ENCODE peak calls at places on chromosomes 16 and 17, in nine cellular contexts. U is colonic mucosa; J is foreskin fibroblast; Y is left ventricle myocardium inferior; S is heart left ventricle; R is T-helper 9 cell; X is NCI-H1417 treated with DMSO at 0.1 percent for 48 hours; Z is stimulated activated CD8-positive, alpha-beta memory T cell treated with anti-CD3 and anti-CD28 coated beads, Interleukin-4, amount 100 ng/mL, for 1 hour; K is naive thymus-derived CD4-positive, alpha-beta T cell. A is an unnamed sample.

GRCh38 chr17:7745748-7746470 is 28.4 kb downstream of the DNAH2 start:
- DNase-seq in S (no peak), U (no peak), R (no peak), Z (no peak), X (no peak), Y (no peak), J (peak), K (no peak), A (no peak)

GRCh38 chr16:54176376-54176901 is 110.1 kb downstream of the IRX3 start:
- DNase-seq in J (peak), S (no peak), U (no peak), Y (no peak), X (no peak), K (no peak), Z (no peak), R (no peak), A (no peak)

GRCh38 chr17:20852541-20853370 is 190.1 kb downstream of the USP22 start:
- DNase-seq in R (no peak), X (no peak), J (no peak), S (peak), Z (no peak), Y (peak), K (no peak), U (no peak), A (no peak)

GRCh38 chr17:62761884-62762283 is 46.2 kb downstream of the MARCHF10 start:
- DNase-seq in K (no peak), Y (no peak), J (no peak), X (peak), Z (no peak), S (no peak), U (no peak), R (no peak), A (no peak)

GRCh38 chr17:40548982-40549680 is 16.1 kb downstream of the CCR7 start:
- DNase-seq in U (peak), R (no peak), Y (no peak), Z (no peak), S (no peak), K (peak), J (peak), X (no peak), A (peak)

GRCh38 chr16:24322106-24322505 is 66.0 kb downstream of the CACNG3 start:
- DNase-seq in J (no peak), S (no peak), U (no peak), X (no peak), Z (no peak), Y (no peak), K (no peak), R (no peak), A (no peak)

GRCh38 chr17:44760474-44761308 is 1.9 kb downstream of the ADAM11 start:
- DNase-seq in K (no peak), Y (no peak), U (no peak), X (no peak), R (no peak), J (no peak), Z (no peak), S (no peak), A (no peak)

GRCh38 chr16:54280751-54281150 is 5.8 kb downstream of the IRX3 start:
- DNase-seq in X (no peak), Z (no peak), Y (no peak), S (no peak), R (no peak), U (no peak), K (no peak), J (no peak), A (no peak)

GRCh38 chr16:88540346-88540977 is 29.7 kb upstream of the ZC3H18 start:
- DNase-seq in Y (no peak), X (no peak), J (no peak), U (no peak), R (no peak), S (no peak), Z (no peak), K (no peak), A (no peak)

GRCh38 chr17:66906321-66907278 is 57.9 kb upstream of the CACNG4 start:
- DNase-seq in S (peak), Z (no peak), K (peak), J (peak), R (peak), X (peak), Y (peak), U (peak), A (peak)

GRCh38 chr17:73510981-73511442 is 133.2 kb downstream of the SDK2 start:
- DNase-seq in R (no peak), J (no peak), Z (no peak), S (no peak), K (no peak), U (no peak), Y (no peak), X (no peak), A (no peak)